ENCODE peak calls at places on chromosomes 5 and 9, in seven cellular contexts. One of them, this sample, is unnamed.

GRCh38 chr5:153959134-153959957 is 79.4 kb downstream of the FAM114A2 start:
- DNase-seq in SK-N-SH: no peak
- DNase-seq in MM.1S: no peak
- DNase-seq in hepatocyte: no peak
- DNase-seq in PC-3: no peak
- DNase-seq in GM23248: peak
- DNase-seq in GM23338: peak
- DNase-seq in this sample: no peak

GRCh38 chr9:74102702-74103101 is 394.4 kb upstream of the RORB start:
- DNase-seq in SK-N-SH: no peak
- DNase-seq in MM.1S: no peak
- DNase-seq in hepatocyte: no peak
- DNase-seq in PC-3: no peak
- DNase-seq in GM23248: no peak
- DNase-seq in GM23338: no peak
- DNase-seq in this sample: no peak

GRCh38 chr5:96863949-96864649 is 12.2 kb upstream of the ERAP2 start:
- DNase-seq in SK-N-SH: no peak
- DNase-seq in MM.1S: no peak
- DNase-seq in hepatocyte: no peak
- DNase-seq in PC-3: no peak
- DNase-seq in GM23248: no peak
- DNase-seq in GM23338: no peak
- DNase-seq in this sample: no peak

GRCh38 chr5:172437445-172438303 is 16.7 kb downstream of the SH3PXD2B start:
- DNase-seq in SK-N-SH: peak
- DNase-seq in MM.1S: no peak
- DNase-seq in hepatocyte: peak
- DNase-seq in PC-3: peak
- DNase-seq in GM23248: peak
- DNase-seq in GM23338: no peak
- DNase-seq in this sample: no peak

GRCh38 chr5:125348221-125348692 is 601.8 kb upstream of the ZNF608 start:
- DNase-seq in SK-N-SH: no peak
- DNase-seq in MM.1S: no peak
- DNase-seq in hepatocyte: peak
- DNase-seq in PC-3: no peak
- DNase-seq in GM23248: peak
- DNase-seq in GM23338: peak
- DNase-seq in this sample: no peak

GRCh38 chr9:73969936-73970335 is 527.2 kb upstream of the RORB start:
- DNase-seq in SK-N-SH: no peak
- DNase-seq in MM.1S: no peak
- DNase-seq in hepatocyte: no peak
- DNase-seq in PC-3: no peak
- DNase-seq in GM23248: no peak
- DNase-seq in GM23338: no peak
- DNase-seq in this sample: no peak

GRCh38 chr9:27925815-27926214 is 352.5 kb upstream of the C9orf72 start:
- DNase-seq in SK-N-SH: no peak
- DNase-seq in MM.1S: no peak
- DNase-seq in hepatocyte: no peak
- DNase-seq in PC-3: no peak
- DNase-seq in GM23248: no peak
- DNase-seq in GM23338: no peak
- DNase-seq in this sample: no peak

GRCh38 chr5:77852514-77853352 is 76.6 kb upstream of the TBCA start:
- DNase-seq in SK-N-SH: peak
- DNase-seq in MM.1S: no peak
- DNase-seq in hepatocyte: peak
- DNase-seq in PC-3: no peak
- DNase-seq in GM23248: peak
- DNase-seq in GM23338: peak
- DNase-seq in this sample: no peak

DNA sequence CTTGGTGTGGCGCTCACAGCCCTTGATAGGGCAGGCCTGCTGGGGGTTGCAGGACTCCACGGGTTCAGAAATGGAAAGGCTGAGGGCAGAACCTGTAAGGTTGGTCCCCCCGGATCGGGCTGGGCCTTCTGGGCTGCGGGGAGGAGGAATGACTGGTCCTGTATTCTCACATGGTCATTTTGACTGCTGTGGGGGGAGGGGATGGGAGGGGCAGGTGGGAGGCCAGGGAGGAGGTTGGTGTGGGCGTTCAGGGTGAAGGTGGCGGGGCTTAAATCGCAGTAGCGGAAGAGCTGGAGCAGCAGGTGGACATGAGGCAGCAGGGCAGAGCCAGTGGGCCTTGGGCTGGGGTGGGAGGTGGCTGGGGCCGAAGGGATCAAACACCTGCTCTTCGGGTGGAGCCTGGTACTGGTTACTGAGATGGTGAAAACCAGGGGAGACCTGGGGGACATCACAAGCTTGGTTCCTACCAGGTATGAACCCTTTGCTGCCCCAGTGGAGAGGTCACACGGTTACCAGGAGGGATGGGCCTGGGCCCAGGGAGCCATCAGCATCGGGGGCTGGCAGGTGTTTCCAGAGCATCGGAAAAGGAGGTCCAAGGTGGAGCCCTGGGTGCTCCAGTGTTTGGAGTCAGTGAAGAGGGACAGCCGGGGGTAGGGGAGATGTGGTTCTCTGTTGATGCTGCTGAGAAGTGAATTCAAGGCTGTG is 1.8 kb downstream of the MRPS2 start:
- DNase-seq in SK-N-SH: peak
- DNase-seq in MM.1S: no peak
- DNase-seq in hepatocyte: no peak
- DNase-seq in PC-3: no peak
- DNase-seq in GM23248: no peak
- DNase-seq in GM23338: no peak
- DNase-seq in this sample: no peak
- H3K4me3 ChIP-seq in SK-N-SH: no peak
- H3K4me3 ChIP-seq in MM.1S: peak
- H3K4me3 ChIP-seq in hepatocyte: no peak
- H3K4me3 ChIP-seq in PC-3: peak
- H3K4me3 ChIP-seq in GM23248: peak
- H3K4me3 ChIP-seq in GM23338: peak
- H3K4me3 ChIP-seq in this sample: peak

DNA sequence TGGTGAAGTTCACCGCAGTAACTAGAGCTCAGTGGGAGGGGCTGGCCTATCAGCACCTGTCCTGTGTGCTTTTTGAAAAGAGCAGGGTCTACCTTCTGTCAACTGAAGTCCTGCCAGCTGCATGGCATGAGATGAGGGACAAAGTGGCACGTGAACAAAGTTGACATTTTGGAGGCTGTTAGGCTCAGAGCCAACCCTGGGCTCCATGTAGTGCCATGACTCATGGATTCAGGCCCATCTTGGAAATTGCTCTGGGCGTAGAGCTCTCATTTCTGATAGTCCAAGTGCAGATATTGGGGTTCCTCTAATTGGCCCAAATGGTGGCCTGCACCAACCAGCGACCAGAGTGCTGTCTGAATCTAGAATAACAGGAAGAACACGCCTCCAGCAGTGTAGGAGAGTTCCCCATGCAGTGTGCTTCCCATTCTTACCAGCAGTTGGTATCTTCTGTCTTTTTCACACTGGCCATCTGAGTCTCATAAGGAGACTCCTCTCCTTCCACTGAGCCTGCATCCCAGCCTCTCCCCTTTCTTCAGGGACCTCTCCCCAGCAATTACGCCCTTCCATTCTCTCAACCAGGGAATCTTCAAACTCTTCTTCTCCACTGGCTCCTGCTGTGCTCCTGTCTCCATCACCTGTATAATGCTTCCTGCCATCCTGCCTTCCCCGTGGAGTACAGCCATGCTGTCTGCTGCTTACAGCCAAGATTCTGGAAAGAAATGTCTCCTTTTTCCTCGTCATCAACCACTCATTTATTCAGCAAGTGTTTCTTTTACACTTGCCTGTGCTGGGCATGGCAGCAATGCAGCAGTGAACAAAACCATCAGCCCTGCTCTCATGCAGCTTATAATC is 30.4 kb downstream of the IRF1 start:
- DNase-seq in SK-N-SH: no peak
- DNase-seq in MM.1S: no peak
- DNase-seq in hepatocyte: no peak
- DNase-seq in PC-3: no peak
- DNase-seq in GM23248: no peak
- DNase-seq in GM23338: no peak
- DNase-seq in this sample: peak
- TF ChIP-seq EZH2phosphoT487 in SK-N-SH: no peak
- TF ChIP-seq EZH2phosphoT487 in MM.1S: no peak
- TF ChIP-seq EZH2phosphoT487 in hepatocyte: no peak
- TF ChIP-seq EZH2phosphoT487 in PC-3: no peak
- TF ChIP-seq EZH2phosphoT487 in GM23248: no peak
- TF ChIP-seq EZH2phosphoT487 in GM23338: no peak
- TF ChIP-seq EZH2phosphoT487 in this sample: no peak

DNA sequence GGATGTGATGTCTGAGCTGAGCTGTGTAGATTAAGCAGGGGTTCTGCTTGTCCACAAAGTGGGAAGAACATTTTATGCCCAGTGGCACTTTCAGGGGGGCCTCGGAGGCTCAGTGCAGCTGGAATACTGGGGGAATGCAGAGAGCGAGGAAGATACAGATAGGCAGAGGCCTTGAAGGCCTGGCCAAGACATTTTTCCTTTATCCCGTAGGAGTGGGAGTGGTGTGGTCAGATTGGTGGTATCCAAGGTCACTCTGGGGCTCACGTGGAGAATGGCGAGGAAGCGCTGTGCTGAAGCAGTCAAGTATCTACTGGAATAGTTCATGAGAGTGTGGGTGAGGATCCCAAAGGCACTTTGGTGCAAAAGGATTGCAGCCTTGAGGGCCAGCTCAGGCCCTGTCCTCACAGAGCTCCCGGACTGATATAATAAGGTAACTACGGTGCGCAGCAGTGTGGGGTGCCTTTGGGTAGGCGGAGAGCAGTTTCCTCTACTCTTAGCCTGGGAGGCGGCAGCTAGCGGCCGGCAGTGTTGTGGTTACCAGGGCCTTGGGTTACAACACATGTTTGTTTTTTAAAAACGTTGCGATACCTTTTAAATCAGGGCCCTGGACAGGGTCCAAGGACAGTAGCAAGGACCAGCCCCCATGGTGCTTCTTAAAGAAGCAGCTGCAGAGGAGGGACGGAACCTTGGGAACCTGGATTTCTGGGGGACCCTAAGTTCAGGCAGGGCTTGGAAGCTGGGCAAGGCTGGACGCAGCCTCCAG is 10.8 kb upstream of the CCDC69 start:
- DNase-seq in SK-N-SH: no peak
- DNase-seq in MM.1S: peak
- DNase-seq in hepatocyte: peak
- DNase-seq in PC-3: no peak
- DNase-seq in GM23248: peak
- DNase-seq in GM23338: no peak
- DNase-seq in this sample: peak
- H3K4me3 ChIP-seq in SK-N-SH: no peak
- H3K4me3 ChIP-seq in MM.1S: peak
- H3K4me3 ChIP-seq in hepatocyte: no peak
- H3K4me3 ChIP-seq in PC-3: no peak
- H3K4me3 ChIP-seq in GM23248: no peak
- H3K4me3 ChIP-seq in GM23338: no peak
- H3K4me3 ChIP-seq in this sample: peak

GRCh38 chr5:112957409-112957808 is 19.2 kb upstream of the DCP2 start:
- DNase-seq in SK-N-SH: no peak
- DNase-seq in MM.1S: no peak
- DNase-seq in hepatocyte: no peak
- DNase-seq in PC-3: peak
- DNase-seq in GM23248: no peak
- DNase-seq in GM23338: no peak
- DNase-seq in this sample: no peak
- TF ChIP-seq EZH2phosphoT487 in SK-N-SH: no peak
- TF ChIP-seq EZH2phosphoT487 in MM.1S: no peak
- TF ChIP-seq EZH2phosphoT487 in hepatocyte: no peak
- TF ChIP-seq EZH2phosphoT487 in PC-3: no peak
- TF ChIP-seq EZH2phosphoT487 in GM23248: no peak
- TF ChIP-seq EZH2phosphoT487 in GM23338: no peak
- TF ChIP-seq EZH2phosphoT487 in this sample: no peak

GRCh38 chr9:130682490-130683121 is 11.0 kb upstream of the EXOSC2 start:
- DNase-seq in SK-N-SH: peak
- DNase-seq in MM.1S: peak
- DNase-seq in hepatocyte: peak
- DNase-seq in PC-3: peak
- DNase-seq in GM23248: peak
- DNase-seq in GM23338: peak
- DNase-seq in this sample: peak
- H3K4me3 ChIP-seq in SK-N-SH: peak
- H3K4me3 ChIP-seq in MM.1S: peak
- H3K4me3 ChIP-seq in hepatocyte: no peak
- H3K4me3 ChIP-seq in PC-3: peak
- H3K4me3 ChIP-seq in GM23248: peak
- H3K4me3 ChIP-seq in GM23338: peak
- H3K4me3 ChIP-seq in this sample: peak

GRCh38 chr5:134103998-134104612 is 10.4 kb upstream of the TCF7 start:
- DNase-seq in SK-N-SH: no peak
- DNase-seq in MM.1S: no peak
- DNase-seq in hepatocyte: no peak
- DNase-seq in PC-3: no peak
- DNase-seq in GM23248: no peak
- DNase-seq in GM23338: no peak
- DNase-seq in this sample: no peak
- TF ChIP-seq EZH2phosphoT487 in SK-N-SH: no peak
- TF ChIP-seq EZH2phosphoT487 in MM.1S: no peak
- TF ChIP-seq EZH2phosphoT487 in hepatocyte: no peak
- TF ChIP-seq EZH2phosphoT487 in PC-3: no peak
- TF ChIP-seq EZH2phosphoT487 in GM23248: no peak
- TF ChIP-seq EZH2phosphoT487 in GM23338: no peak
- TF ChIP-seq EZH2phosphoT487 in this sample: no peak

GRCh38 chr5:31378136-31378535 is 153.8 kb downstream of the DROSHA start:
- DNase-seq in SK-N-SH: no peak
- DNase-seq in MM.1S: no peak
- DNase-seq in hepatocyte: no peak
- DNase-seq in PC-3: no peak
- DNase-seq in GM23248: no peak
- DNase-seq in GM23338: no peak
- DNase-seq in this sample: no peak
- H3K4me3 ChIP-seq in SK-N-SH: no peak
- H3K4me3 ChIP-seq in MM.1S: no peak
- H3K4me3 ChIP-seq in hepatocyte: no peak
- H3K4me3 ChIP-seq in PC-3: no peak
- H3K4me3 ChIP-seq in GM23248: no peak
- H3K4me3 ChIP-seq in GM23338: no peak
- H3K4me3 ChIP-seq in this sample: no peak

DNA sequence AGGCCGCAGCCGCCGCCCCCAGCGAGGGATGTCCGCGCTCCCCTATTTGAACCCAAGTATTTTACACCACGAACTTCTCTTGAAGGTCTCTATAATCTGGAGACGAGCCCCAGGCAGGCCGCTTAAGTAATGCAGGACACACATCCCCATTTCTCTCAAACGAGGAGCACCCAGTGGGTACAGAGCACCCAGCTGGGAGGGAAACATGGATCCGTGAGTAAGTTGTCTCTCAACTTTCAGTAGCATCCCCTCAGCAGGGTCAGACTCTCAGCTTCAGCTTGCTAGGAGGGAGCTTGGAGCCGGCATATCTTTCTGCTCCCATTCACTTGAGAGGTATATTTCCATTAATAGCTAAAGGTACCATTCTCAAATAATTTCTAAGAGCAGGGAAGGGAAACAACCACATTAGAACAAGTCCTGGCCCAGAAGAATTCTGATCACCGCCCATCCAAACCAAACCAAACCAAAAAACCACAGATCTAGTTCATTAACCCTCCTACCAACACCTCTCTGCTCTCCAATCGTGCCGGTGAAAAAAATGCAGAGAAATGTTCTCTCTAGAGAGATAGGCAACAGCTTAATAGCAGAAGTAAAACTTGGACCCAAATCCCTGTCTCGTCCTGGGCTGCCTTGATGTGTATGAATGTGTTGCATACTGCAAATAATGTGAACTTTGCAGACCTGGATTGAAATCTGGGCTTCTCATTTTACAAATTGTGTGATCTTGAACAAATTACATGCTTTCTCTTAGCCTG is 909 bp downstream of the TDRD7 start:
- DNase-seq in SK-N-SH: no peak
- DNase-seq in MM.1S: no peak
- DNase-seq in hepatocyte: no peak
- DNase-seq in PC-3: peak
- DNase-seq in GM23248: peak
- DNase-seq in GM23338: peak
- DNase-seq in this sample: peak
- TF ChIP-seq EZH2phosphoT487 in SK-N-SH: no peak
- TF ChIP-seq EZH2phosphoT487 in MM.1S: no peak
- TF ChIP-seq EZH2phosphoT487 in hepatocyte: no peak
- TF ChIP-seq EZH2phosphoT487 in PC-3: no peak
- TF ChIP-seq EZH2phosphoT487 in GM23248: no peak
- TF ChIP-seq EZH2phosphoT487 in GM23338: no peak
- TF ChIP-seq EZH2phosphoT487 in this sample: no peak